ENCODE peak calls at places on chromosome 11, in four cellular contexts. S is mammary epithelial cell, E is AG04450, P is sigmoid colon. M is an unnamed sample.

GRCh38 chr11:91219501-91219900 is 996.7 kb upstream of the CHORDC1 start:
- DNase-seq in P (no peak), E (no peak), S (peak), M (peak)

GRCh38 chr11:75468534-75469340 is 35.7 kb upstream of the KLHL35 start:
- DNase-seq in S (no peak), E (peak), P (peak), M (peak)

GRCh38 chr11:85132839-85133238 is 494.3 kb downstream of the DLG2 start:
- DNase-seq in S (no peak), P (no peak), E (no peak), M (no peak)

GRCh38 chr11:59263225-59263894 is 50.6 kb upstream of the MPEG1 start:
- DNase-seq in E (no peak), P (no peak), S (peak), M (no peak)

GRCh38 chr11:47257518-47258316 is at the start of gene NR1H3:
- DNase-seq in P (peak), E (no peak), S (peak), M (peak)

GRCh38 chr11:12693075-12693473 is 18.9 kb downstream of the TEAD1 start:
- DNase-seq in P (no peak), S (no peak), E (no peak), M (no peak)

GRCh38 chr11:29173660-29174062 is 843.2 kb downstream of the KCNA4 start:
- DNase-seq in E (peak), P (no peak), S (peak), M (peak)

GRCh38 chr11:115558635-115559034 is 54.4 kb upstream of the CADM1 start:
- DNase-seq in E (no peak), S (no peak), P (no peak), M (no peak)

GRCh38 chr11:77095551-77096490 is 6.8 kb upstream of the OMP start:
- DNase-seq in S (no peak), E (no peak), P (peak), M (no peak)

GRCh38 chr11:11814614-11815452 is 26.9 kb upstream of the USP47 start:
- DNase-seq in S (no peak), E (no peak), P (no peak), M (no peak)

GRCh38 chr11:70367071-70367470 is 31.3 kb upstream of the CTTN start:
- DNase-seq in S (no peak), P (no peak), E (peak), M (peak)

GRCh38 chr11:96390403-96390830 is 604 bp downstream of the JRKL start:
- DNase-seq in P (no peak), E (no peak), S (no peak), M (peak)

GRCh38 chr11:15565846-15566245 is 451.1 kb downstream of the INSC start:
- DNase-seq in E (no peak), S (no peak), P (no peak), M (no peak)

GRCh38 chr11:2892215-2893020 is 6.8 kb upstream of the CDKN1C start:
- DNase-seq in E (no peak), P (peak), S (no peak), M (no peak)

GRCh38 chr11:45983471-45983845 is 61.0 kb downstream of the LARGE2 start:
- DNase-seq in E (no peak), P (no peak), S (no peak), M (no peak)

GRCh38 chr11:86228967-86229330 is 15.6 kb upstream of the EED start:
- DNase-seq in S (no peak), E (no peak), P (no peak), M (no peak)

GRCh38 chr11:116217006-116217405 is 555.8 kb downstream of the BUD13 start:
- DNase-seq in S (peak), E (no peak), P (no peak), M (peak)

GRCh38 chr11:18011633-18012313 is 1.1 kb downstream of the SERGEF start:
- DNase-seq in E (no peak), S (no peak), P (no peak), M (no peak)

GRCh38 chr11:86955674-86956522 is 703 bp upstream of the FZD4 start:
- DNase-seq in E (no peak), P (peak), S (peak), M (peak)

GRCh38 chr11:15114501-15115475 is at the start of gene INSC:
- DNase-seq in P (no peak), E (no peak), S (no peak), M (no peak)

GRCh38 chr11:114058871-114059277 is 637 bp upstream of the ZBTB16 start:
- DNase-seq in P (peak), S (no peak), E (no peak), M (no peak)

GRCh38 chr11:64539711-64540420 is 51.2 kb upstream of the SLC22A12 start:
- DNase-seq in E (no peak), P (no peak), S (no peak), M (no peak)

GRCh38 chr11:64358907-64359711 is at the start of gene RPS6KA4:
- DNase-seq in P (no peak), S (peak), E (no peak), M (peak)

GRCh38 chr11:95788921-95789505 is 569 bp downstream of the FAM76B start:
- DNase-seq in E (no peak), P (no peak), S (peak), M (peak)

GRCh38 chr11:106152824-106153223 is 75.4 kb downstream of the AASDHPPT start:
- DNase-seq in P (no peak), E (no peak), S (peak), M (peak)

DNA sequence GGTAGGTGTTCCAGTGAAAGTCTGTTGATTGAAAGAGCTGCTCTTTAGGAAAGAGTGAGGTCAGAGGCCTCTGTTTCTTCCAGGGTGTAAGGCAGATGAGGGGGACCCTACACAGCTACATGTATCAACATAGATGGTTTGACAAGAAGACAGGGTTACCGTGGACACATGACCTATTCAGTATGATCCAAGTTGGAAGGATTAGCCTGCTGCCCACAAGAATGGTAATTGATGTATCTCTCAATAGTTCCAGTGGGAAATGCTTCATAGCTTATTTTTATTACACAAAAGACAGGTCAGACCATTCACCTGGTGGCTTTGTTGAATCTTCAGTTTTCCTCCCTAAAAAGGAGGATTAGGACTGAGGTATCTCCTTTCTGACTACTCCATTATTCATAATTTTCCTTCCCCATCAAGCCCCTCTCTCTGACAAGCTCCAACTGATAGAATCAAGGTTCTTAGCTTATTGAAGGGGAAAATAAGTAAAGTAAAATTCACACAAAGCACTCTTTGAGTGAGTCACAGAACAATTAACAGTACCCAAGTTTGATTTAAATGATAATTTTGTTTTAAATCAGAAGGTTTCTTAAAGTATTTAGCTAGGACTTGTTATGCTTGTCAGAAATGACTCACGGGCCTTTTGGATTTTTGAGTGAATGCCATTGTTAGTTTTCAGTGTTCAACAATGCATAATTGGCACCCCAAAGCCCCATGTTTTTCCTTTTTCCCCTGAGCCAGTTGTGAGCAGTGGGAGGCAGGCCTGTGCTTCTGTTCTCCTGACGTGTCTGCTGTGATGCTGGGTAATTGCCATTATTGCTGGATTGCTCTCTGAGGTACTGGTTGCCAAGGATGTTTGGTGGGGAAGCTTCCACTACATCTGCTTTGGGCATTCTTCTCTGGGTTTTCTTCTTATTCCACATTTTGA is 373.2 kb downstream of the DDX10 start:
- DNase-seq in P (no peak), E (no peak), S (peak), M (peak)
- TF ChIP-seq CTCF in P (no peak), E (no peak), S (peak), M (no peak)

GRCh38 chr11:69211540-69212120 is 55.9 kb downstream of the SMIM38 start:
- DNase-seq in E (no peak), P (peak), S (no peak), M (no peak)

GRCh38 chr11:69213315-69213714 is 57.6 kb downstream of the SMIM38 start:
- DNase-seq in E (no peak), P (peak), S (peak), M (no peak)

GRCh38 chr11:69213964-69214363 is 58.2 kb downstream of the SMIM38 start:
- DNase-seq in E (no peak), P (peak), S (no peak), M (no peak)

GRCh38 chr11:69210660-69211035 is 54.9 kb downstream of the SMIM38 start:
- DNase-seq in S (no peak), E (no peak), P (peak), M (no peak)

GRCh38 chr11:69212121-69213110 is 56.7 kb downstream of the SMIM38 start:
- DNase-seq in P (peak), E (no peak), S (no peak), M (no peak)
- H3K27ac ChIP-seq in P (no peak), E (no peak), S (no peak), M (no peak)

GRCh38 chr11:134761361-134761760 is 349.3 kb upstream of the B3GAT1 start:
- DNase-seq in E (no peak), S (no peak), P (no peak), M (no peak)

GRCh38 chr11:134763030-134763388 is 351.0 kb upstream of the B3GAT1 start:
- DNase-seq in P (no peak), E (no peak), S (no peak), M (no peak)

GRCh38 chr11:134760957-134761356 is 348.9 kb upstream of the B3GAT1 start:
- DNase-seq in P (no peak), E (no peak), S (no peak), M (no peak)

GRCh38 chr11:134762248-134763029 is 350.4 kb upstream of the B3GAT1 start:
- DNase-seq in S (no peak), E (no peak), P (no peak), M (no peak)

GRCh38 chr11:134761926-134762247 is 349.8 kb upstream of the B3GAT1 start:
- DNase-seq in E (no peak), P (no peak), S (no peak), M (no peak)
- H3K4me3 ChIP-seq in E (no peak), P (peak), S (no peak), M (peak)

DNA sequence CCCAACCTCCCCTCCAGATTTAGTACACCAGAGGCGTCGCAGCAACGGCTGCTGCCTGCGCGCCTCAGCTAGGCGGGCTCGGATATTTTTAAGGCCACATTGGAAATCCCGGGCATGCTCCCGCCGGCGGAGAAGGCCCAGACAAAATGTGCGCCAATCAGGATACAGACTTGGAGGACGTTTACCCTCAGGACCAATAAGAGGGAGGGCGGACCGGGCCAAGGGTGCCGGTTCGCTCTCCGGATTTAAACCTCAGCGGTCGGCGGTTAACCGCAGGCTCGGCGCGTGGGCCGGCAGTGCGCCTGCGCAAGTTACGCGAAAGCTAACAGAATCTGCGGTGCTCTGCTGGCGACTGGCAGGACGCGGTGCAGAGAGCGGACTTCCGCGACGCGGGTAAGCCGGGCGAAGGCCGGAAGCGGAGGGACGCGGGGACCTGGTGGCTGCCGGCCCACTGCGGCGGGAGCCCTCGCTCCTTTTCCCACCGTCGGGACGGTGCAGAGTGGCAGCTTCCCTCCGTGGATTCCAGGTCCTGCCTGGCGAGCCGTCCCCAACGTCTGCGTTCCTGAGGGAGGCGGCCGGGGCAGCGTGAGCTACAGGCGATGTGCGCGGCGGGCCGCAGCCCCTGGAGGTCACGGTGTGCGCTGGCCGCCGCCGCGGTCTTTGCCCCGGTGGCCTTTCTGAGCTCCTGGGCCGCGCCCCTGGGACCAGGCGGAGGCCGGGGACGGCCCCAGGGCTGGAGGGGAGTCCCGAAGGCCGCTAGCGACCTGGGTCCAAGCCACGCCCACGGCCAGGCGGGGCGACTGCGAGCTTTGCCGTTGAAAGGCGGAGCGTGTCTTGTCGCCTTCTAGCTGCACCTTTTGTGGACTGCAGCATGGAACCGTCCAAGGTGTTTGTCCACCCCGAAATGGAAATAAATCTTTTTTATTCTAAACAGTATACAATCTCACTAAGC is at the start of gene HYLS1:
- DNase-seq in E (peak), S (peak), P (peak), M (peak)
- TF ChIP-seq CTCF in E (peak), S (peak), P (no peak), M (peak)

GRCh38 chr11:44524751-44525171 is 40.7 kb upstream of the CD82 start:
- DNase-seq in S (no peak), P (no peak), E (no peak), M (peak)
- H3K27ac ChIP-seq in S (no peak), P (no peak), E (no peak), M (no peak)

DNA sequence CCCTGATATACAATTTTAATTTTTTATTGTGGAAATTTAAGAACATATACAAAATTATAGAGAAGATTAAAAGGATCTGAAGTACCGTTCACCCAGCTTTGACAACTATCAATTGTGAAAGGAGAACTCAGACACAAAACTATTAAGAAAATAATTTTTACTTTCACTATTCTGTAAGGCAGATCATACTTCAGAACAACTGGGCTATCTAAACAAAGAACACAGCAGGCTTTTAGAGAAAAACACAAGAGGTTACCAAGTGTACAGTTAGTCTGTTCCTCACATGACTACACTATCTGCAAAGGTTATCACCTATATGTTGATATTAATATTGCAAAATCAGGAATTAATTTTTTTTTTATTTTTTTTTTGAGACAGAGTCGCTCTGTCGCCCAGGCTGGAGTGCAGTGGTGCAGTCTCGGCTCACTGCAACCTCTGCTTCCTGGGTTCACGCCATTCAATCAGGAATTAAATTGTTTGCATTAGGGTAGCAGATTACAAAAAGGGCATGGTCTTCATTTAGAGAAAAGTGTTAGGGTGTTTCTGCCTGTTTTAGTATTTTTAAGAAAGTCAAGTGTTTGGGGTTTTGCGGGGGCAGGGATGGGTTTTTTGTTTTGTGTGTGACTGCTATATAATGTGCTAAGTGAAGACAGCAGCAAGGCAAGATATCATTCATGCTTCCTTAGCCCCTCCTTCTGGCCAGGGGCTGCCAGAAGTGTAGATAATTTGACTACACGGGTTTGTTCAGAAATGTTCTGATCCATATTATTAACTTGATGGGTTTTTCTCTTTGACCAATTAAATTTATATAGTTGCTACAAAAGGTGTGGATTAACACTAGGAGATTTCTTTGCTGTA is 27.6 kb upstream of the SIK2 start:
- DNase-seq in S (no peak), E (no peak), P (no peak), M (no peak)
- H3K4me3 ChIP-seq in S (no peak), E (no peak), P (peak), M (no peak)

GRCh38 chr11:34915136-34916013 is 804 bp downstream of the APIP start:
- DNase-seq in S (no peak), E (no peak), P (no peak), M (peak)

GRCh38 chr11:34921156-34921555 is 4.7 kb downstream of the PDHX start:
- DNase-seq in E (no peak), S (no peak), P (no peak), M (no peak)

GRCh38 chr11:34916810-34917780 is 677 bp downstream of the PDHX start:
- DNase-seq in S (peak), E (no peak), P (no peak), M (peak)

GRCh38 chr11:34910817-34911216 is 5.4 kb downstream of the APIP start:
- DNase-seq in S (no peak), E (no peak), P (no peak), M (no peak)

DNA sequence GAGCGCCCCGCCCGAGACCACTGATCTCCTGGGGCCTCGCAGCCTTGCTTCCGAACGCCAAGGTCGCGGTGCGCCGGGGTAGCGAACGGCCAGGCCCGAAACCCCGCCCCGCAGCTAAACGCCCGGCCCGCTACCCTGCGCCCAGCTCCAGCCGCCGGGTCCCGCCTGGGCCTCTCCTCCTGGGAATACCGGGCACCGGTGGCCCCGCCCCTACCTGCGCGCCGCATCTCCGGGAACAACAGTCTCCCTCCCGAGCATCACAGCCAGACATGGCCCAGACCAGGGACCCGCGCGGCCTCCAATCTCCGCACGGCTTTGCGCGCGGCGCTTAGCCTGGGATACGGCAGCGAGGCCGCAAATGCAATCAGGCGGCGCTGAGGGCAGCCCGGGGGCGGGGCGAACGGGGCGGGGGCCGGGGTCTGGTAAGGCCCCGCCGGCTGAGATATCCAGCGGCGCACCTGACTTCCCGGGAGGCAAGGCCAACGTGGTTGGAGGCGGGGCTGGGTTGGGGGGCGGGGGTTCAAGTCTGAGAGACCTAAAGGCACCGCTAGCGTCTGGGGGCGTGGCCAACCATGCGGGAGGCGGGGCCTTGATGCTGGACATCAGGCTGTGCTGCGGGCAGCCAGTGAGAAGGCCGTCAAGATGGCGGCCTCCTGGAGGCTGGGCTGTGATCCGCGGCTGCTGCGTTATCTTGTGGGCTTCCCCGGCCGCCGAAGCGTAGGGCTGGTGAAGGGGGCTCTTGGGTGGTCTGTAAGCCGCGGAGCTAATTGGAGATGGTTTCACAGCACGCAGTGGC is at the start of the genes APIP and PDHX:
- DNase-seq in P (peak), S (peak), E (peak), M (peak)
- TF ChIP-seq CTCF in P (no peak), S (no peak), E (no peak), M (no peak)

M was measured in brain microvascular endothelial cell.